ENCODE peak calls at places on chromosomes 12 and 14, in four cellular contexts. One of them, this sample, is unnamed. For H3K9me1, the result is how much of the 10 kb centered on the place peaks cover.

GRCh38 chr12:132559652-132560420 is 50.5 kb downstream of the LRCOL1 start:
- DNase-seq in keratinocyte: no peak
- DNase-seq in endothelial cell of umbilical vein: peak
- DNase-seq in K562: peak
- DNase-seq in this sample: peak

GRCh38 chr12:65335021-65335714 is 56.7 kb downstream of the MSRB3 start:
- DNase-seq in keratinocyte: no peak
- DNase-seq in endothelial cell of umbilical vein: peak
- DNase-seq in K562: no peak
- DNase-seq in this sample: peak

GRCh38 chr12:94062796-94063635 is 85.4 kb upstream of the PLXNC1 start:
- DNase-seq in keratinocyte: no peak
- DNase-seq in endothelial cell of umbilical vein: no peak
- DNase-seq in K562: no peak
- DNase-seq in this sample: no peak

GRCh38 chr12:108129017-108129812 is at the start of gene WSCD2:
- DNase-seq in keratinocyte: no peak
- DNase-seq in endothelial cell of umbilical vein: no peak
- DNase-seq in K562: peak
- DNase-seq in this sample: no peak

GRCh38 chr12:6934110-6934509 is 6.4 kb downstream of the ATN1 start:
- DNase-seq in keratinocyte: no peak
- DNase-seq in endothelial cell of umbilical vein: peak
- DNase-seq in K562: no peak
- DNase-seq in this sample: peak

GRCh38 chr12:94863286-94863685 is 140.2 kb downstream of the NDUFA12 start:
- DNase-seq in keratinocyte: no peak
- DNase-seq in endothelial cell of umbilical vein: no peak
- DNase-seq in K562: no peak
- DNase-seq in this sample: no peak

GRCh38 chr12:70154960-70155589 is 88.2 kb upstream of the CNOT2 start:
- DNase-seq in keratinocyte: no peak
- DNase-seq in endothelial cell of umbilical vein: no peak
- DNase-seq in K562: no peak
- DNase-seq in this sample: no peak

GRCh38 chr12:113322353-113322752 is 12.6 kb downstream of the SLC8B1 start:
- DNase-seq in keratinocyte: no peak
- DNase-seq in endothelial cell of umbilical vein: no peak
- DNase-seq in K562: no peak
- DNase-seq in this sample: peak

GRCh38 chr12:1782215-1782614 is 38.1 kb upstream of the LRTM2 start:
- DNase-seq in keratinocyte: no peak
- DNase-seq in endothelial cell of umbilical vein: no peak
- DNase-seq in K562: no peak
- DNase-seq in this sample: no peak

GRCh38 chr12:100798799-100799198 is 4.2 kb downstream of the ANO4 start:
- DNase-seq in keratinocyte: no peak
- DNase-seq in endothelial cell of umbilical vein: no peak
- DNase-seq in K562: no peak
- DNase-seq in this sample: peak

GRCh38 chr14:74641581-74641980 is 29.5 kb upstream of the LTBP2 start:
- DNase-seq in keratinocyte: no peak
- DNase-seq in endothelial cell of umbilical vein: no peak
- DNase-seq in K562: no peak
- DNase-seq in this sample: no peak

GRCh38 chr12:62640910-62641448 is 174.4 kb downstream of the MON2 start:
- DNase-seq in keratinocyte: no peak
- DNase-seq in endothelial cell of umbilical vein: peak
- DNase-seq in K562: no peak
- DNase-seq in this sample: peak

GRCh38 chr14:38143651-38144505 is 63.8 kb upstream of the SSTR1 start:
- DNase-seq in keratinocyte: no peak
- DNase-seq in endothelial cell of umbilical vein: peak
- DNase-seq in K562: no peak
- DNase-seq in this sample: peak

GRCh38 chr14:33669111-33669510 is 281.8 kb downstream of the EGLN3 start:
- DNase-seq in keratinocyte: no peak
- DNase-seq in endothelial cell of umbilical vein: no peak
- DNase-seq in K562: no peak
- DNase-seq in this sample: no peak

GRCh38 chr12:92740421-92740820 is 37.6 kb downstream of the PLEKHG7 start:
- DNase-seq in keratinocyte: no peak
- DNase-seq in endothelial cell of umbilical vein: no peak
- DNase-seq in K562: no peak
- DNase-seq in this sample: no peak

GRCh38 chr14:58465425-58465824 is 37.9 kb downstream of the KIAA0586 start:
- DNase-seq in keratinocyte: no peak
- DNase-seq in endothelial cell of umbilical vein: peak
- DNase-seq in K562: no peak
- DNase-seq in this sample: peak

GRCh38 chr12:1837541-1838206 is 17.3 kb downstream of the LRTM2 start:
- DNase-seq in keratinocyte: no peak
- DNase-seq in endothelial cell of umbilical vein: peak
- DNase-seq in K562: no peak
- DNase-seq in this sample: peak

GRCh38 chr12:47797432-47797831 is 22.3 kb downstream of the HDAC7 start:
- DNase-seq in keratinocyte: no peak
- DNase-seq in endothelial cell of umbilical vein: no peak
- DNase-seq in K562: no peak
- DNase-seq in this sample: no peak

GRCh38 chr12:22672951-22673350 is 48.0 kb downstream of the ETNK1 start:
- DNase-seq in keratinocyte: no peak
- DNase-seq in endothelial cell of umbilical vein: no peak
- DNase-seq in K562: no peak
- DNase-seq in this sample: peak

GRCh38 chr14:89447182-89447970 is 30.3 kb upstream of the FOXN3 start:
- DNase-seq in keratinocyte: no peak
- DNase-seq in endothelial cell of umbilical vein: no peak
- DNase-seq in K562: no peak
- DNase-seq in this sample: no peak

GRCh38 chr14:52863339-52863700 is 71.9 kb upstream of the GNPNAT1 start:
- DNase-seq in keratinocyte: no peak
- DNase-seq in endothelial cell of umbilical vein: no peak
- DNase-seq in K562: no peak
- DNase-seq in this sample: peak

GRCh38 chr14:32383337-32384009 is 54.4 kb downstream of the AKAP6 start:
- DNase-seq in keratinocyte: no peak
- DNase-seq in endothelial cell of umbilical vein: no peak
- DNase-seq in K562: no peak
- DNase-seq in this sample: no peak

GRCh38 chr12:20426191-20426590 is 57.9 kb downstream of the PDE3A start:
- DNase-seq in keratinocyte: no peak
- DNase-seq in endothelial cell of umbilical vein: no peak
- DNase-seq in K562: no peak
- DNase-seq in this sample: no peak

GRCh38 chr14:65230287-65230728 is 128.0 kb upstream of the MAX start:
- DNase-seq in keratinocyte: no peak
- DNase-seq in endothelial cell of umbilical vein: peak
- DNase-seq in K562: peak
- DNase-seq in this sample: no peak

GRCh38 chr12:18400186-18400585 is 138.9 kb downstream of the PIK3C2G start:
- DNase-seq in keratinocyte: no peak
- DNase-seq in endothelial cell of umbilical vein: peak
- DNase-seq in K562: no peak
- DNase-seq in this sample: peak

GRCh38 chr12:122946690-122947271 is 19.5 kb downstream of the ABCB9 start:
- DNase-seq in keratinocyte: peak
- DNase-seq in endothelial cell of umbilical vein: peak
- DNase-seq in K562: peak
- DNase-seq in this sample: peak

GRCh38 chr12:89384050-89384749 is 31.9 kb upstream of the DUSP6 start:
- DNase-seq in keratinocyte: no peak
- DNase-seq in endothelial cell of umbilical vein: peak
- DNase-seq in K562: no peak
- DNase-seq in this sample: peak

GRCh38 chr12:65656904-65657351 is 167.4 kb upstream of the HMGA2 start:
- DNase-seq in keratinocyte: no peak
- DNase-seq in endothelial cell of umbilical vein: peak
- DNase-seq in K562: no peak
- DNase-seq in this sample: peak

GRCh38 chr12:58814036-58814435 is 106.3 kb downstream of the LRIG3 start:
- DNase-seq in keratinocyte: no peak
- DNase-seq in endothelial cell of umbilical vein: no peak
- DNase-seq in K562: no peak
- DNase-seq in this sample: no peak

GRCh38 chr14:24734917-24735500 is 101.0 kb upstream of the GZMB start:
- DNase-seq in keratinocyte: peak
- DNase-seq in endothelial cell of umbilical vein: peak
- DNase-seq in K562: peak
- DNase-seq in this sample: peak

GRCh38 chr12:1552171-1552570 is 42.2 kb downstream of the FBXL14 start:
- DNase-seq in keratinocyte: no peak
- DNase-seq in endothelial cell of umbilical vein: no peak
- DNase-seq in K562: no peak
- DNase-seq in this sample: no peak

GRCh38 chr12:4441355-4442330 is 4.0 kb downstream of the FGF6 start:
- DNase-seq in keratinocyte: no peak
- DNase-seq in endothelial cell of umbilical vein: no peak
- DNase-seq in K562: no peak
- DNase-seq in this sample: no peak

GRCh38 chr12:7439579-7440505 is 4.1 kb downstream of the CD163L1 start:
- DNase-seq in keratinocyte: no peak
- DNase-seq in endothelial cell of umbilical vein: peak
- DNase-seq in K562: peak
- DNase-seq in this sample: peak

GRCh38 chr14:28901631-28902030 is 135.0 kb downstream of the FOXG1 start:
- DNase-seq in keratinocyte: no peak
- DNase-seq in endothelial cell of umbilical vein: no peak
- DNase-seq in K562: no peak
- DNase-seq in this sample: no peak

GRCh38 chr12:117098361-117099217 is 627 bp downstream of the TESC start:
- DNase-seq in keratinocyte: no peak
- DNase-seq in endothelial cell of umbilical vein: no peak
- DNase-seq in K562: peak
- DNase-seq in this sample: no peak

GRCh38 chr14:104001003-104001402 is 58.7 kb upstream of the RD3L start:
- DNase-seq in keratinocyte: no peak
- DNase-seq in endothelial cell of umbilical vein: peak
- DNase-seq in K562: peak
- DNase-seq in this sample: no peak

GRCh38 chr14:52267501-52268190 is at the start of gene PTGDR:
- DNase-seq in keratinocyte: no peak
- DNase-seq in endothelial cell of umbilical vein: no peak
- DNase-seq in K562: no peak
- DNase-seq in this sample: no peak

GRCh38 chr12:96448287-96448686 is 41.1 kb upstream of the CFAP54 start:
- DNase-seq in keratinocyte: no peak
- DNase-seq in endothelial cell of umbilical vein: peak
- DNase-seq in K562: no peak
- DNase-seq in this sample: peak

GRCh38 chr14:96501383-96501745 is 818 bp upstream of the PAPOLA start:
- DNase-seq in keratinocyte: no peak
- DNase-seq in endothelial cell of umbilical vein: no peak
- DNase-seq in K562: no peak
- DNase-seq in this sample: no peak
- H3K9me1 ChIP-seq in keratinocyte: under half
- H3K9me1 ChIP-seq in endothelial cell of umbilical vein: under half
- H3K9me1 ChIP-seq in K562: under half
- H3K9me1 ChIP-seq in this sample: under half

GRCh38 chr14:44783899-44784298 is 177.8 kb downstream of the KLHL28 start:
- DNase-seq in keratinocyte: no peak
- DNase-seq in endothelial cell of umbilical vein: no peak
- DNase-seq in K562: no peak
- DNase-seq in this sample: no peak

GRCh38 chr14:44782775-44783238 is 178.9 kb downstream of the KLHL28 start:
- DNase-seq in keratinocyte: no peak
- DNase-seq in endothelial cell of umbilical vein: no peak
- DNase-seq in K562: no peak
- DNase-seq in this sample: peak

GRCh38 chr14:44788612-44789011 is 173.1 kb downstream of the KLHL28 start:
- DNase-seq in keratinocyte: no peak
- DNase-seq in endothelial cell of umbilical vein: no peak
- DNase-seq in K562: no peak
- DNase-seq in this sample: peak

DNA sequence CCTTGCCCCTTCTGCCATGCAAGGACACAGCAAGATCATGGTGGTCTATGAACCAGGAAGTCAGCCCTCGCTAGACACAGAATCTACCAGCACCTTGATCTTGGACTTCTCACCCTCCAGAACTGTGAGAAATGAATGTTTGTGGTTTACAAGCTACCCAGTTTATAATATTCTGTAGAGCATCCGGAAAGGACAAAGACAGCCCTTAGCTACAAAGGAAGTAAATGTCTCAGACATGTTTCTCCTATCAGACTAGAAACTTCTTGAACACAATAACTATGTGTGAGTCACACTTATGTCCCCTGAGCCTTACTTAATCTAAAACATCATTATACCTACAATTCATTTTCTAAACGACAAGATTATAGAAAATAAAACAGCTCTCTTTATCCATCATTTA is 176.7 kb downstream of the KLHL28 start:
- DNase-seq in keratinocyte: no peak
- DNase-seq in endothelial cell of umbilical vein: no peak
- DNase-seq in K562: no peak
- DNase-seq in this sample: peak
- H3K9me1 ChIP-seq in keratinocyte: under half
- H3K9me1 ChIP-seq in endothelial cell of umbilical vein: under half
- H3K9me1 ChIP-seq in K562: under half
- H3K9me1 ChIP-seq in this sample: under half

DNA sequence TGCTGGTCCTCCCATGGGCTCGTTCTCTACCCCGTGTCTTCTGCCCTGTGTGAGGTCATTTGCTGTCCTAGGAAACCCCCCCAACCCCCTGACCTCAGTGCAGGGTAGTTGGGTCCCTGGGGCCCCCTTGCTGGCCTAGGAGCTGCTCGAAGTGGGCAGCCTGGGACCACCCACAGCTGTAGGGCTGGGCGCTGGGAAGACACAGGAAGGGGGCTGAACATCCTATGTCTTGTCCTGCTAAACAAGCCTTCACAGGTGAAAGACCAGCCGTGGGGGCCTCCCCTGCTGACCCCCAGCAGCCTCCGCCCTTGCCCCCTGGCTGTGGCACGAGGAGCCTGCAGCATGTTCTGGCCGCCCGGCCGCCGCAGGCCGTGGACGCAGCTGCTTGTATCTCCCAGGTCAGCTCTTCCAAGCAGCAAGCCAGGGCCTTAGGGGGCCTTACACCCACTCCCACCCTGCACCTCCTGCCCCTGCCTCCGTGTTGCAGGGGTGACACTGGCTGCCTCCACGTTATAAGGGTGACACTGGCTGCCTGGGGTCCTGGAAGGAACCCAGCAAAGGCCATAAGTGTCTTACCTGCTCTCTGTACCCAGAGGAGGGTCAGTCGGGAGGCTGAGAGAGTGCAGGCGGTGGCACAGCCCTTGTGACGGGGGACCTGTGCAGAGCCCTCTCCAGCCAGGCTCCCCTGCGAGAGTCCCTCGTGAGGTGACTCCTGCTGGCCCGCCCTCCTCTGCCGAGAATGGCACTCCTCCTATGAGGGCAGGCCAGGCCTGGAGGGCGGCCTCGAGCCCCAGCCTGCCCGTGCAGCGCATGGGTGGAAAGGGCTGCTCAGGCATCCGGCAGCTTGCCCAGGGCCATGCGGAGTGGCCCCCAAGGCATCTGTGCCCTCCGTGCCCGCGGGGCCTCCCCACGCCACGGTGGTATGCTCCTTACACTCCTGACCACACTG is 11.5 kb upstream of the TEX22 start:
- DNase-seq in keratinocyte: no peak
- DNase-seq in endothelial cell of umbilical vein: no peak
- DNase-seq in K562: no peak
- DNase-seq in this sample: no peak
- H3K9me1 ChIP-seq in keratinocyte: under half
- H3K9me1 ChIP-seq in endothelial cell of umbilical vein: under half
- H3K9me1 ChIP-seq in K562: under half
- H3K9me1 ChIP-seq in this sample: under half

GRCh38 chr14:71116206-71117122 is 209.2 kb downstream of the PCNX1 start:
- DNase-seq in keratinocyte: no peak
- DNase-seq in endothelial cell of umbilical vein: no peak
- DNase-seq in K562: no peak
- DNase-seq in this sample: no peak
- H3K9me1 ChIP-seq in keratinocyte: under half
- H3K9me1 ChIP-seq in endothelial cell of umbilical vein: under half
- H3K9me1 ChIP-seq in K562: under half
- H3K9me1 ChIP-seq in this sample: under half